ENCODE peak calls at places on chromosomes 2 and 18, in five cellular contexts. O is uterus, S is right atrium auricular region, X is kidney, N is iPS DF 6.9. Q is an unnamed sample. For H3K9me3, the result is how much of the 10 kb centered on the place peaks cover.

GRCh38 chr2:132478669-132479068 is 62.1 kb downstream of the GPR39 start:
- DNase-seq in O (no peak), S (no peak), X (no peak), N (no peak), Q (no peak)

GRCh38 chr2:197707316-197708213 is 2.4 kb downstream of the MARS2 start:
- DNase-seq in O (no peak), S (no peak), X (no peak), N (no peak), Q (peak)

GRCh38 chr2:127134235-127134634 is 27.3 kb upstream of the BIN1 start:
- DNase-seq in O (no peak), S (no peak), X (no peak), N (no peak), Q (no peak)

GRCh38 chr2:138964413-138964812 is 184.2 kb upstream of the NXPH2 start:
- DNase-seq in O (no peak), S (no peak), X (no peak), N (no peak), Q (no peak)

GRCh38 chr2:23065936-23066335 is 319.0 kb upstream of the KLHL29 start:
- DNase-seq in O (no peak), S (no peak), X (no peak), N (no peak), Q (no peak)

GRCh38 chr2:128286011-128286721 is 32.5 kb downstream of the HS6ST1 start:
- DNase-seq in O (no peak), S (no peak), X (peak), N (no peak), Q (no peak)

GRCh38 chr2:120833127-120833675 is 97.5 kb downstream of the GLI2 start:
- DNase-seq in O (no peak), S (no peak), X (no peak), N (no peak), Q (no peak)

GRCh38 chr2:240374085-240374907 is 61.2 kb upstream of the GPC1 start:
- DNase-seq in O (peak), S (peak), X (peak), N (no peak), Q (no peak)

GRCh38 chr2:232888839-232889529 is 18.9 kb downstream of the SNORC start:
- DNase-seq in O (no peak), S (no peak), X (no peak), N (no peak), Q (no peak)

GRCh38 chr18:38009335-38009734 is 443.7 kb upstream of the CELF4 start:
- DNase-seq in O (no peak), S (no peak), X (no peak), N (no peak), Q (no peak)

GRCh38 chr18:48031011-48031480 is 100.6 kb upstream of the SMAD2 start:
- DNase-seq in O (peak), S (no peak), X (peak), N (peak), Q (no peak)

GRCh38 chr2:86213699-86214502 is 14.6 kb downstream of the MRPL35 start:
- DNase-seq in O (no peak), S (peak), X (no peak), N (no peak), Q (no peak)

GRCh38 chr2:217098435-217098834 is 238.6 kb upstream of the TNP1 start:
- DNase-seq in O (no peak), S (no peak), X (no peak), N (no peak), Q (no peak)

GRCh38 chr2:237132799-237133198 is 47.1 kb downstream of the COPS8 start:
- DNase-seq in O (no peak), S (no peak), X (no peak), N (peak), Q (no peak)

GRCh38 chr2:109467701-109468100 is 146.1 kb downstream of the SEPTIN10 start:
- DNase-seq in O (no peak), S (no peak), X (no peak), N (no peak), Q (no peak)

GRCh38 chr18:72543362-72544055 is 633 bp downstream of the CBLN2 start:
- DNase-seq in O (no peak), S (no peak), X (no peak), N (no peak), Q (no peak)
- H3K9me3 ChIP-seq in O (under half), S (under half), X (under half), N (under half), Q (under half)

GRCh38 chr2:163607630-163608029 is 128.2 kb downstream of the FIGN start:
- DNase-seq in O (no peak), S (no peak), X (no peak), N (no peak), Q (no peak)

GRCh38 chr2:163606878-163607277 is 128.9 kb downstream of the FIGN start:
- DNase-seq in O (no peak), S (no peak), X (no peak), N (no peak), Q (no peak)

GRCh38 chr2:163601377-163601776 is 134.4 kb downstream of the FIGN start:
- DNase-seq in O (no peak), S (no peak), X (no peak), N (no peak), Q (peak)

GRCh38 chr2:163602196-163602595 is 133.6 kb downstream of the FIGN start:
- DNase-seq in O (no peak), S (no peak), X (no peak), N (no peak), Q (no peak)

GRCh38 chr2:163604941-163605555 is 130.8 kb downstream of the FIGN start:
- DNase-seq in O (no peak), S (no peak), X (no peak), N (no peak), Q (no peak)
- H3K9me3 ChIP-seq in O (under half), S (under half), X (under half), N (under half), Q (under half)

DNA sequence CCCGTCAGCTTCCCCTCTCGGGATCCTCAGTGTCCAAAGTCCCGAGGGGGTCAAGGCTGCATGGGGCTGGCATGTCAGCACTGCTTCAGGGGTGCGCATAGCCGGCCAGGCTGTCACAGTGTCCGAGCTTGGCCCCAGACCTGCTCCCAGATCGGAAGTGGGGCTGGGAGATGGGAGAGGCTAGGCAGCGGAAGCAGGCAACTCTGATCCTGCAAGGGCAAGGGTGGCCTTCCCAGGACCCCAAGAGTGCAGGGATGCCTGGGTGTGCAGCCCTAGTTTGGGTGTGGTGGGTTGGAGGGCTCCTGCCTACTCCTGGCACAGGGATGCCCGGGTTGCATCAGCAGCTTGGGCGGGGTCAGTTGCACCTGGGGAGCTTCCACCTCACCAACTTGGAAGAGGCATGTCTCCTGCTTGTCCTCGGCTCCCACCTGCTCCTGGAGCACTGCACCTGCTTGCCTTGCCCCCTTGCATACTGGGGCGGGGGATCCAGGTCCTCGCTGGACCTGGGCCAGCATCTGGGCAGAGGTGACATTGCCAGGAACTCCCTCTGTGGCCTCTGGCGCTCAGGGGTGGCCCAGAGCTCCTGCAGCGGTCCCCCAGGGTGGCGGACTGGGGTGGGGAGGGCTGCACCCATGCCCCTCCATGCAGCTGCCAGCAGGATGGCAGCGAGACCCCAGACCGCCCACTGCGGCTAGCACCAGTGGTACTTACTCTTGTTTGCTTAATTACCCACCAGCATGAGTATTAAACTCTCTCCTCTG is 41.3 kb downstream of the CBLN2 start:
- DNase-seq in O (no peak), S (no peak), X (peak), N (no peak), Q (no peak)
- H3K9me3 ChIP-seq in O (under half), S (under half), X (under half), N (under half), Q (under half)

DNA sequence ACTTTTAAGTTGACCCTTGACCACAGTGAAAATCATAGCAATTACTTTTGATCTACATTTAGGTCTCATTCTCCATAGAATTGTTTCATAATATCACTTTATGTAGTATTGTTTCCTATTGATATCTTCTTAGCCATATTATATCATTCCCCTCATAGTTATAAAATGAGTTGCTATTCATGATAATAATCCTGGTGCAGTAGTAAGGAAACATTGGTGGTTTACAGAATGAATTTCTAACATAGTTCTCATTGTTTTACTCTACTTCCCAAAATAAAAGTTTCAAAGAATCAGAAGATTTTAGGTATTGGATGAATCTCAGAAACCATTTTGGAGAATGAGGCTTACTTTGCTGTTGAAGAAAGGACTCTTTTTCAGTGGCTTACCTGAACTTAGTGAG is 246.0 kb downstream of the PARD3B start:
- DNase-seq in O (no peak), S (no peak), X (no peak), N (no peak), Q (no peak)
- H3K9me3 ChIP-seq in O (under half), S (under half), X (under half), N (under half), Q (under half)

DNA sequence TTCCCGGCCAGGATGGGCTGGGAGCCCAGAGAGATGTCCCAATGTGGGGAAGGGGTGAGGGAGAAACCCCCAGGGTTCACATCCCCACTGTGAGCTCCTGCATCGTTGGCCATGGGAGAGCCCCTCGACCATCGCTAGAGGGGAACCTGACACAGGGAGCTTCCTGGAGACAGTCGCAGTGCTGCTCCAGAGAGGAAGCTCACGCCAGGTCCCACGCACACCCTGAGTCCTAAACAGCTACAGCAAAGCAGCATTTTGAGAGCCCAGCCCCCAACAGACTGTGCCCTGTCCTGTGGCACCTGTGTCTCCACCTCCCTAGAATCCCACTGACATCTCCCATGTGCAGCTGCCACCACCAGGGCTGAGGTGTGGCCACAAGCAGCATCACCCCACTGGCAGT is 468.0 kb upstream of the SALL3 start:
- DNase-seq in O (no peak), S (peak), X (no peak), N (no peak), Q (no peak)
- H3K9me3 ChIP-seq in O (under half), S (under half), X (under half), N (under half), Q (under half)

GRCh38 chr2:9083287-9083686 is 79.8 kb upstream of the MBOAT2 start:
- DNase-seq in O (no peak), S (peak), X (no peak), N (no peak), Q (no peak)
- H3K9me3 ChIP-seq in O (under half), S (under half), X (under half), N (under half), Q (under half)

GRCh38 chr18:72174972-72175649 is 369.0 kb downstream of the CBLN2 start:
- DNase-seq in O (no peak), S (no peak), X (no peak), N (no peak), Q (no peak)
- H3K9me3 ChIP-seq in O (under half), S (under half), X (under half), N (under half), Q (under half)

DNA sequence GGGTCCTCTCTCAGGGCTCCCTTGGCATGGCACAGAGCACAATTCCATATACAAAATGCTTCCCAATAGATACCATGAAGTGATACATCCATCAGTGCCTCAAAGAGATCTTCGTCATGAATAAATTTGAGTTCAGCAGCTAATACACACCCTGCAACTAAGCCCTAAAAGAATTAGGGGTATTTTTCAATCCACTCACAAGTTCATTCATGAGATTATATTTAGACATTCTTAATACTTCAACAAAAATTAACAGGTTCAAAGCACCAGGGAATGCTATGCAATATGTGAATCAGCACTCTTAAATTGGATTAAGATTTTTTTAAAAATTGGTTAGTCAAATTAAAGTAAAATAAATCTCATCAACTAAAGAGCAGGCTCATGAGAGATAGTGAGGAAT is 79.7 kb downstream of the PID1 start:
- DNase-seq in O (no peak), S (no peak), X (no peak), N (no peak), Q (no peak)
- H3K9me3 ChIP-seq in O (under half), S (under half), X (under half), N (under half), Q (under half)

Q was measured in SK-N-MC.